ENCODE peak calls at places on chromosomes 2 and 18, in ten cellular contexts. U is mesenchymal stem cell; T is activated CD4-positive, CD25-positive, alpha-beta regulatory T cell; C is T1000; S is foreskin fibroblast; O is LHCN-M2; G is sigmoid colon; I is effector memory CD8-positive, alpha-beta T cell; L is activated T-helper 2 cell treated with anti-CD3 and anti-CD28 coated beads, Interferon-gamma antibody, Interleukin-2, Interleukin-4, amounts not matched to agents 10 μg/mL and 5 μg/mL and 100 μg/mL, durations not matched to agents 14 hours and 24 hours and 36 hours; P is stimulated activated CD4-positive, alpha-beta T cell treated with anti-CD3 and anti-CD28 coated beads, Interleukin-4, amount 100 ng/mL, for 1 hour. Q is an unnamed sample.

GRCh38 chr2:73035899-73036778 is 35.4 kb downstream of the SFXN5 start:
- DNase-seq in U (no peak), T (no peak), C (no peak), S (no peak), O (no peak), G (no peak), I (no peak), L (no peak), P (no peak), Q (no peak)

GRCh38 chr2:37156071-37156856 is 516 bp downstream of the EIF2AK2 start:
- DNase-seq in U (peak; percentile 75), T (no peak), C (peak; percentile 38), S (peak; percentile 22), O (peak; percentile 56), G (peak; percentile 87), I (peak; percentile 15), L (no peak), P (peak; percentile 23), Q (no peak)

GRCh38 chr2:224369028-224369632 is 32.8 kb downstream of the FAM124B start:
- DNase-seq in U (peak; percentile 59), T (no peak), C (no peak), S (peak; percentile 34), O (peak; percentile 48), G (no peak), I (no peak), L (no peak), P (no peak), Q (peak; percentile 22)

GRCh38 chr2:180394305-180394704 is 387.2 kb upstream of the CWC22 start:
- DNase-seq in U (peak; percentile 4), T (no peak), C (no peak), S (no peak), O (peak; percentile 12), G (no peak), I (no peak), L (no peak), P (no peak), Q (no peak)

GRCh38 chr2:196492946-196493345 is 146.6 kb upstream of the CCDC150 start:
- DNase-seq in U (no peak), T (no peak), C (no peak), S (no peak), O (no peak), G (no peak), I (no peak), L (no peak), P (no peak), Q (no peak)

GRCh38 chr2:88924533-88924932 is 233.1 kb downstream of the RPIA start:
- DNase-seq in U (no peak), T (no peak), C (no peak), S (no peak), O (no peak), G (no peak), I (no peak), L (no peak), P (no peak), Q (no peak)

GRCh38 chr2:64797881-64798590 is 144.3 kb upstream of the SERTAD2 start:
- DNase-seq in U (no peak), T (no peak), C (no peak), S (peak; percentile 59), O (peak; percentile 78), G (no peak), I (no peak), L (no peak), P (no peak), Q (no peak)

GRCh38 chr2:221166283-221166682 is 405.8 kb downstream of the EPHA4 start:
- DNase-seq in U (peak; percentile 5), T (no peak), C (no peak), S (peak; percentile 12), O (no peak), G (no peak), I (no peak), L (no peak), P (no peak), Q (no peak)

GRCh38 chr2:161090401-161090800 is 69.8 kb upstream of the TANK start:
- DNase-seq in U (no peak), T (no peak), C (no peak), S (no peak), O (no peak), G (no peak), I (peak; percentile 10), L (peak; percentile 35), P (peak; percentile 18), Q (no peak)

GRCh38 chr2:39696072-39696471 is 30.4 kb downstream of the TMEM178A start:
- DNase-seq in U (peak; percentile 88), T (no peak), C (no peak), S (peak; percentile 76), O (peak; percentile 96), G (no peak), I (no peak), L (no peak), P (no peak), Q (no peak)

GRCh38 chr18:38007931-38008330 is 442.3 kb upstream of the CELF4 start:
- DNase-seq in U (peak; percentile 73), T (no peak), C (no peak), S (no peak), O (no peak), G (no peak), I (no peak), L (no peak), P (no peak), Q (no peak)